ENCODE peak calls at places on chromosome 14, in five cellular contexts. S is activated B cell treated with CpG ODN at 0.5 μM for 24 hours, I is Calu3, Y is heart right ventricle, E is cardiac muscle cell. N is an unnamed sample.

GRCh38 chr14:22432348-22432976 is 156.6 kb downstream of the DAD1 start:
- DNase-seq in S (no peak), I (peak), Y (peak), E (peak), N (no peak)

GRCh38 chr14:89249296-89249565 is 167.8 kb downstream of the FOXN3 start:
- DNase-seq in S (no peak), I (no peak), Y (no peak), E (no peak), N (no peak)

GRCh38 chr14:104355101-104355691 is 216.8 kb downstream of the KIF26A start:
- DNase-seq in S (no peak), I (no peak), Y (no peak), E (no peak), N (peak)

GRCh38 chr14:77031680-77032482 is 3.4 kb upstream of the IRF2BPL start:
- DNase-seq in S (no peak), I (no peak), Y (peak), E (no peak), N (no peak)

GRCh38 chr14:75339059-75339458 is 60.4 kb downstream of the FOS start:
- DNase-seq in S (no peak), I (no peak), Y (no peak), E (no peak), N (no peak)

GRCh38 chr14:31510222-31510621 is 22.4 kb upstream of the GPR33 start:
- DNase-seq in S (no peak), I (no peak), Y (no peak), E (peak), N (no peak)

GRCh38 chr14:105419305-105420091 is at the start of gene MTA1:
- DNase-seq in S (peak), I (peak), Y (no peak), E (peak), N (no peak)

GRCh38 chr14:36805116-36805515 is 143.5 kb downstream of the PAX9 start:
- DNase-seq in S (no peak), I (no peak), Y (peak), E (peak), N (no peak)

GRCh38 chr14:31889297-31889696 is 187.8 kb upstream of the ARHGAP5 start:
- DNase-seq in S (no peak), I (no peak), Y (no peak), E (no peak), N (no peak)

GRCh38 chr14:62064741-62065323 is 302.6 kb downstream of the SNAPC1 start:
- DNase-seq in S (no peak), I (no peak), Y (no peak), E (no peak), N (no peak)

GRCh38 chr14:70601162-70601561 is 707 bp upstream of the MED6 start:
- DNase-seq in S (no peak), I (no peak), Y (no peak), E (no peak), N (no peak)

GRCh38 chr14:72633551-72633950 is 260.4 kb downstream of the DPF3 start:
- DNase-seq in S (no peak), I (no peak), Y (no peak), E (no peak), N (no peak)

GRCh38 chr14:90645842-90646443 is 170.3 kb downstream of the TTC7B start:
- DNase-seq in S (no peak), I (peak), Y (no peak), E (peak), N (no peak)

GRCh38 chr14:22112004-22112403 is 438.4 kb upstream of the OR4E1 start:
- DNase-seq in S (no peak), I (peak), Y (no peak), E (peak), N (no peak)

GRCh38 chr14:50821471-50822464 is 9.2 kb downstream of the NIN start:
- DNase-seq in S (no peak), I (no peak), Y (no peak), E (no peak), N (peak)

GRCh38 chr14:93023039-93023438 is 92.7 kb downstream of the ITPK1 start:
- DNase-seq in S (no peak), I (no peak), Y (no peak), E (no peak), N (no peak)

GRCh38 chr14:90554341-90554740 is 157.5 kb downstream of the CALM1 start:
- DNase-seq in S (no peak), I (no peak), Y (no peak), E (no peak), N (no peak)

GRCh38 chr14:93708311-93708734 is 80.0 kb downstream of the PRIMA1 start:
- DNase-seq in S (no peak), I (no peak), Y (no peak), E (no peak), N (no peak)

GRCh38 chr14:64038857-64039542 is 186.2 kb downstream of the SYNE2 start:
- DNase-seq in S (no peak), I (no peak), Y (no peak), E (no peak), N (no peak)

GRCh38 chr14:76955575-76956252 is 72.8 kb downstream of the IRF2BPL start:
- DNase-seq in S (peak), I (no peak), Y (peak), E (no peak), N (peak)

GRCh38 chr14:29454026-29454693 is 473.5 kb downstream of the PRKD1 start:
- DNase-seq in S (no peak), I (no peak), Y (no peak), E (no peak), N (no peak)

GRCh38 chr14:64645220-64645891 is 58.9 kb upstream of the PLEKHG3 start:
- DNase-seq in S (no peak), I (no peak), Y (peak), E (peak), N (no peak)

GRCh38 chr14:58305730-58306129 is 7.4 kb downstream of the ARID4A start:
- DNase-seq in S (no peak), I (no peak), Y (no peak), E (no peak), N (no peak)

GRCh38 chr14:20848955-20849570 is 42.1 kb upstream of the RNASE3 start:
- DNase-seq in S (no peak), I (no peak), Y (no peak), E (no peak), N (no peak)

GRCh38 chr14:22390195-22390594 is 198.8 kb downstream of the DAD1 start:
- DNase-seq in S (no peak), I (no peak), Y (no peak), E (no peak), N (no peak)

GRCh38 chr14:31927348-31927826 is 149.7 kb upstream of the ARHGAP5 start:
- DNase-seq in S (no peak), I (peak), Y (peak), E (peak), N (no peak)

GRCh38 chr14:50520947-50521815 is 11.2 kb downstream of the MAP4K5 start:
- DNase-seq in S (no peak), I (peak), Y (no peak), E (no peak), N (no peak)

GRCh38 chr14:97578982-97579381 is 781.8 kb downstream of the VRK1 start:
- DNase-seq in S (no peak), I (no peak), Y (no peak), E (no peak), N (no peak)

GRCh38 chr14:61565836-61566536 is 129.3 kb upstream of the HIF1A start:
- DNase-seq in S (no peak), I (no peak), Y (no peak), E (no peak), N (no peak)

GRCh38 chr14:48936352-48936751 is 649.8 kb downstream of the RPS29 start:
- DNase-seq in S (no peak), I (no peak), Y (no peak), E (no peak), N (no peak)

GRCh38 chr14:34678306-34678705 is 36.1 kb downstream of the CFL2 start:
- DNase-seq in S (no peak), I (no peak), Y (no peak), E (no peak), N (no peak)

GRCh38 chr14:104746951-104747481 is 5.9 kb upstream of the SIVA1 start:
- DNase-seq in S (no peak), I (no peak), Y (no peak), E (no peak), N (no peak)

GRCh38 chr14:64113279-64113678 is 180.9 kb downstream of the ESR2 start:
- DNase-seq in S (no peak), I (no peak), Y (no peak), E (no peak), N (no peak)

GRCh38 chr14:65170318-65170717 is 68.0 kb upstream of the MAX start:
- DNase-seq in S (no peak), I (no peak), Y (no peak), E (no peak), N (no peak)

GRCh38 chr14:69794791-69795190 is 2.2 kb downstream of the SLC10A1 start:
- DNase-seq in S (no peak), I (no peak), Y (no peak), E (no peak), N (no peak)

GRCh38 chr14:52741865-52742264 is 11.9 kb downstream of the STYX start:
- DNase-seq in S (no peak), I (no peak), Y (no peak), E (no peak), N (no peak)

DNA sequence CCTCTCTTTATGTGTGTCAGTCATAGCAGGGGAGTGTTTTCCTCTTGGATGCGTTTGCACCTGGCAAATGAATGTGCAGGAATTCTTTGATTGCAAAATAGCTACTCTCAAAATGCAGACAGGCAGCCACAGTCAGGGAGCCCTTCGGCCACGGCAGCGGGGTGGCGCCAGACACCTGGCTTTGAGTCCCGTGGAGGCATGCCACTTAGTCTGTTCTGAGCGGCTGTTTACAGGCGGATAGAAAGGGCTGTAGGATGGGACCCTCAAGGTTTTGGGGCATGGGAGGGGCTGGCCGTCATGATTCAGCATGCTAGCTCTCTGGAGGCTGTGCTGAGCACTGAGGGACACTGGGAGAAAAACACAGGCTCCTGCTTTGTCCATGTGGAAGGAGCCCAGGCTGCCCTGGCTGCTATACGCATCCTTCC is 117.1 kb downstream of the SLC25A47 start:
- DNase-seq in S (no peak), I (peak), Y (peak), E (peak), N (peak)
- TF ChIP-seq CTCF in S (no peak), I (peak), Y (peak), E (peak), N (peak)

GRCh38 chr14:67285876-67286452 is 44.7 kb downstream of the PALS1 start:
- DNase-seq in S (no peak), I (no peak), Y (no peak), E (peak), N (no peak)
- TF ChIP-seq CTCF in S (peak), I (peak), Y (peak), E (peak), N (peak)

GRCh38 chr14:102209224-102209966 is 69.7 kb downstream of the WDR20 start:
- DNase-seq in S (no peak), I (peak), Y (no peak), E (peak), N (peak)
- TF ChIP-seq CTCF in S (no peak), I (no peak), Y (no peak), E (peak), N (no peak)

GRCh38 chr14:55136241-55136640 is 7.2 kb downstream of the LGALS3 start:
- DNase-seq in S (no peak), I (no peak), Y (no peak), E (no peak), N (no peak)

GRCh38 chr14:55131782-55132181 is 2.7 kb downstream of the LGALS3 start:
- DNase-seq in S (no peak), I (peak), Y (no peak), E (no peak), N (peak)

GRCh38 chr14:55130194-55130550 is 1.1 kb downstream of the LGALS3 start:
- DNase-seq in S (no peak), I (no peak), Y (no peak), E (no peak), N (no peak)

GRCh38 chr14:55136868-55137785 is 8.1 kb downstream of the LGALS3 start:
- DNase-seq in S (no peak), I (peak), Y (peak), E (no peak), N (no peak)

DNA sequence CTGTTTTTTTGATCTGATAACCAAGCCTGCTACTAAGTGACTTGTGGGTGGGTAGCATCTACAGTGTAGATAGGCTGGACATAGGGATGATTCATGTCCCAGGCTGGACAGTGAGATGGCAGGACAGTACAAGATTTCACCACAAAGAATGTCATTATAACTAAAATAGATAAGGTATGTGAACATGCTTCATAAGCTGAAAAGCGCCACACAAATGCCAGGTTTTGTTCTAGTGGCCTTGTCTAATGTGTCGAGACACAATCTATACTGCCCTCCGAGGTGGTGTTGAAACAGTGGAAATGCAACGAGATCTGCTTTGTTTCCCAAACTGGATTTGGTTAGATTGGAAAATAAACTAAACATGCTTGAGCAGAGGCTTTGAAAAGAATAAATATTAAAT is 4.4 kb downstream of the LGALS3 start:
- DNase-seq in S (no peak), I (no peak), Y (no peak), E (no peak), N (no peak)
- TF ChIP-seq CTCF in S (no peak), I (no peak), Y (no peak), E (peak), N (peak)

GRCh38 chr14:78968249-78968648 is 798.1 kb downstream of the NRXN3 start:
- DNase-seq in S (no peak), I (no peak), Y (no peak), E (no peak), N (no peak)
- TF ChIP-seq CTCF in S (no peak), I (no peak), Y (no peak), E (no peak), N (no peak)

DNA sequence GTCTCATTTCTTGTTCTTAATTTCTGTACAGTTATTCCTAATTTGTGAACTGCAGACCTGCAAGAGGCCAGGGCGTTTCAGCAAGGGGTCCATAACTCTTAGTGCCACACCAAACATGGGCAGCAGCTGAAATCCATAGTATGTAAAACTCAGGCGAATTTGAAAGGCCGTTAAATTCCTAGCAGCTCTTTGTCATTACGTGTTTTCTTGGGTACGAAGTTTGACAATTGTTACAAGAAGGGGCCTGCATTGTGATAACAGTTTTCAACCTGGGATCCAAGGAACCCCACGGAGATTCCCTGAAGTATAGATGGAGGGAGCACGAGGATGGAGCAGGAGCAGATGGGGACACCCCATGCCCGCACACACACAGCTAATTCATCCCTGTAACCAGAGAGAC is 288.0 kb downstream of the ZFP36L1 start:
- DNase-seq in S (no peak), I (no peak), Y (no peak), E (no peak), N (no peak)
- TF ChIP-seq CTCF in S (no peak), I (no peak), Y (no peak), E (no peak), N (no peak)

N was measured in CD14-positive monocyte.